ENCODE peak calls at places on chromosomes 1 and 21, in six cellular contexts. V is activated CD8-positive, alpha-beta T cell treated with anti-CD3 and anti-CD28 coated beads for 36 hours; S is stimulated activated effector memory CD8-positive, alpha-beta T cell treated with anti-CD3 and anti-CD28 coated beads, Interleukin-12 subunit alpha, Interleukin-12 subunit beta, amount 100 ng/mL, for 72 hours; W is aorta; P is T-cell; B is NCI-H1092. C is an unnamed sample.

GRCh38 chr1:58781541-58782307 is 2.1 kb downstream of the JUN start:
- DNase-seq in V (peak; percentile 46), S (peak; percentile 53), W (peak; percentile 91), P (peak; percentile 35), B (peak; percentile 12), C (peak; percentile 73)

GRCh38 chr1:109089242-109090015 is 1.1 kb upstream of the TMEM167B start:
- DNase-seq in V (peak; percentile 60), S (no peak), W (no peak), P (no peak), B (peak; percentile 85), C (no peak)

GRCh38 chr1:39919545-39919944 is 17.8 kb upstream of the MYCL start:
- DNase-seq in V (peak; percentile 73), S (peak; percentile 9), W (no peak), P (no peak), B (no peak), C (no peak)

GRCh38 chr21:15604424-15604823 is 125.4 kb upstream of the USP25 start:
- DNase-seq in V (no peak), S (no peak), W (no peak), P (no peak), B (no peak), C (no peak)

GRCh38 chr1:154483941-154484803 is 17.8 kb upstream of the TDRD10 start:
- DNase-seq in V (no peak), S (no peak), W (no peak), P (no peak), B (no peak), C (no peak)

GRCh38 chr1:85406887-85407593 is 57.9 kb downstream of the DDAH1 start:
- DNase-seq in V (no peak), S (no peak), W (no peak), P (no peak), B (no peak), C (no peak)

GRCh38 chr1:74467786-74468377 is 44.5 kb downstream of the LRRC53 start:
- DNase-seq in V (no peak), S (no peak), W (no peak), P (no peak), B (peak; percentile 4), C (no peak)

GRCh38 chr1:116908266-116908665 is 1.4 kb upstream of the PTGFRN start:
- DNase-seq in V (no peak), S (no peak), W (no peak), P (no peak), B (no peak), C (no peak)

GRCh38 chr1:234885601-234886000 is 243.0 kb downstream of the TOMM20 start:
- DNase-seq in V (no peak), S (no peak), W (no peak), P (no peak), B (no peak), C (no peak)

GRCh38 chr1:234841710-234842231 is 231.8 kb upstream of the IRF2BP2 start:
- DNase-seq in V (peak; percentile 22), S (no peak), W (no peak), P (no peak), B (no peak), C (no peak)

GRCh38 chr1:197173571-197174482 is 27.4 kb upstream of the ASPM start:
- DNase-seq in V (no peak), S (no peak), W (no peak), P (no peak), B (no peak), C (no peak)

GRCh38 chr21:35159881-35160280 is 110.8 kb upstream of the RUNX1 start:
- DNase-seq in V (no peak), S (no peak), W (no peak), P (no peak), B (no peak), C (no peak)

GRCh38 chr1:2998503-2999100 is 22.7 kb upstream of the ACTRT2 start:
- DNase-seq in V (no peak), S (no peak), W (peak; percentile 20), P (no peak), B (no peak), C (no peak)

GRCh38 chr1:10057305-10057704 is 24.5 kb downstream of the UBE4B start:
- DNase-seq in V (no peak), S (no peak), W (peak; percentile 81), P (no peak), B (no peak), C (no peak)

GRCh38 chr1:1157426-1157913 is 16.2 kb upstream of the TTLL10 start:
- DNase-seq in V (peak; percentile 64), S (peak; percentile 44), W (peak; percentile 90), P (peak; percentile 16), B (no peak), C (peak; percentile 44)

GRCh38 chr1:236524142-236524891 is 535 bp downstream of the LGALS8 start:
- DNase-seq in V (peak; percentile 69), S (peak; percentile 42), W (peak; percentile 78), P (peak; percentile 29), B (peak; percentile 63), C (peak; percentile 36)

GRCh38 chr1:248691567-248692155 is 10.9 kb downstream of the OR14I1 start:
- DNase-seq in V (no peak), S (no peak), W (no peak), P (no peak), B (no peak), C (no peak)

GRCh38 chr1:91278754-91279153 is 125.9 kb downstream of the HFM1 start:
- DNase-seq in V (no peak), S (no peak), W (no peak), P (no peak), B (no peak), C (no peak)

GRCh38 chr1:155022927-155023236 is 10.7 kb downstream of the DCST2 start:
- DNase-seq in V (no peak), S (no peak), W (no peak), P (no peak), B (no peak), C (no peak)

GRCh38 chr1:231039161-231040018 is 664 bp downstream of the FAM89A start:
- DNase-seq in V (peak; percentile 58), S (peak; percentile 21), W (peak; percentile 82), P (no peak), B (no peak), C (peak; percentile 14)

GRCh38 chr21:28298251-28298672 is 694.4 kb downstream of the LTN1 start:
- DNase-seq in V (no peak), S (no peak), W (no peak), P (no peak), B (no peak), C (no peak)

GRCh38 chr1:98340511-98340910 is 321.0 kb upstream of the SNX7 start:
- DNase-seq in V (no peak), S (no peak), W (no peak), P (no peak), B (no peak), C (no peak)

GRCh38 chr1:39269791-39270342 is 65.4 kb downstream of the MACF1 start:
- DNase-seq in V (peak; percentile 32), S (no peak), W (no peak), P (no peak), B (no peak), C (no peak)

GRCh38 chr21:27647401-27647800 is 680.5 kb upstream of the ADAMTS5 start:
- DNase-seq in V (no peak), S (no peak), W (no peak), P (no peak), B (no peak), C (no peak)

GRCh38 chr1:95232646-95233320 is 1.2 kb upstream of the RWDD3 start:
- DNase-seq in V (no peak), S (no peak), W (no peak), P (no peak), B (no peak), C (no peak)

GRCh38 chr1:36464605-36465393 is 615 bp upstream of the MRPS15 start:
- DNase-seq in V (no peak), S (no peak), W (no peak), P (no peak), B (peak; percentile 54), C (no peak)

GRCh38 chr1:228459091-228459993 is 27.8 kb upstream of the RNF187 start:
- DNase-seq in V (peak; percentile 81), S (peak; percentile 46), W (peak; percentile 86), P (no peak), B (peak; percentile 76), C (no peak)

GRCh38 chr1:175823401-175823800 is 80.0 kb upstream of the TNR start:
- DNase-seq in V (no peak), S (no peak), W (no peak), P (no peak), B (no peak), C (no peak)

GRCh38 chr1:109624215-109625010 is 4.8 kb downstream of the AMPD2 start:
- DNase-seq in V (no peak), S (no peak), W (no peak), P (no peak), B (peak; percentile 44), C (no peak)

GRCh38 chr1:71494163-71494562 is 413.3 kb upstream of the ZRANB2 start:
- DNase-seq in V (no peak), S (no peak), W (no peak), P (no peak), B (no peak), C (no peak)

GRCh38 chr1:185733818-185734709 is at the start of gene HMCN1:
- DNase-seq in V (peak; percentile 7), S (no peak), W (peak; percentile 93), P (no peak), B (no peak), C (no peak)

GRCh38 chr1:212147581-212148033 is 112.1 kb downstream of the DTL start:
- DNase-seq in V (no peak), S (no peak), W (no peak), P (no peak), B (no peak), C (no peak)

GRCh38 chr1:193019442-193020026 is 39.6 kb downstream of the UCHL5 start:
- DNase-seq in V (no peak), S (no peak), W (no peak), P (no peak), B (peak; percentile 31), C (no peak)

GRCh38 chr1:207499573-207499972 is 3.6 kb downstream of the CR1 start:
- DNase-seq in V (peak; percentile 93), S (peak; percentile 17), W (peak; percentile 75), P (peak; percentile 45), B (peak; percentile 19), C (peak; percentile 67)

GRCh38 chr21:35559881-35560280 is 500.4 kb downstream of the SETD4 start:
- DNase-seq in V (no peak), S (no peak), W (no peak), P (no peak), B (no peak), C (no peak)

GRCh38 chr1:97252076-97252475 is 530.5 kb downstream of the PTBP2 start:
- DNase-seq in V (no peak), S (no peak), W (no peak), P (no peak), B (no peak), C (no peak)

GRCh38 chr1:202835548-202836072 is 24.9 kb downstream of the PCAT6 start:
- DNase-seq in V (peak; percentile 61), S (peak; percentile 7), W (no peak), P (no peak), B (no peak), C (no peak)

GRCh38 chr1:25743164-25744139 is 56.5 kb upstream of the SELENON start:
- DNase-seq in V (no peak), S (no peak), W (peak; percentile 94), P (no peak), B (peak; percentile 99), C (no peak)